ENCODE peak calls at places on chromosomes 11 and 22, in ten cellular contexts. One of them, this sample, is unnamed.

GRCh38 chr22:38982008-38982927 is at the start of gene APOBEC3B:
- DNase-seq in C1 segment of cervical spinal cord: peak; percentile 13
- DNase-seq in substantia nigra: no peak
- DNase-seq in WERI-Rb-1: no peak
- DNase-seq in CMK: peak; percentile 52
- DNase-seq in M059J: peak; percentile 95
- DNase-seq in epithelial cell of esophagus: peak; percentile 97
- DNase-seq in SJCRH30: peak; percentile 89
- DNase-seq in stimulated activated CD8-positive, alpha-beta memory T cell treated with anti-CD3 and anti-CD28 coated beads, Interleukin-15, amount 100 ng/mL, for 24 hours: no peak
- DNase-seq in dermis microvascular lymphatic vessel endothelial cell: peak; percentile 82
- DNase-seq in this sample: peak; percentile 89

GRCh38 chr11:68839953-68840641 is 1.6 kb downstream of the CPT1A start:
- DNase-seq in substantia nigra: no peak
- DNase-seq in C1 segment of cervical spinal cord: no peak
- DNase-seq in WERI-Rb-1: no peak
- DNase-seq in epithelial cell of esophagus: no peak
- DNase-seq in stimulated activated CD8-positive, alpha-beta memory T cell treated with anti-CD3 and anti-CD28 coated beads, Interleukin-15, amount 100 ng/mL, for 24 hours: no peak
- DNase-seq in CMK: no peak
- DNase-seq in dermis microvascular lymphatic vessel endothelial cell: peak; percentile 64
- DNase-seq in SJCRH30: peak; percentile 47
- DNase-seq in M059J: peak; percentile 45
- DNase-seq in this sample: peak; percentile 54

GRCh38 chr11:61725632-61726280 is 26.7 kb upstream of the MYRF start:
- DNase-seq in WERI-Rb-1: peak; percentile 39
- DNase-seq in SJCRH30: no peak
- DNase-seq in M059J: peak; percentile 68
- DNase-seq in substantia nigra: no peak
- DNase-seq in C1 segment of cervical spinal cord: no peak
- DNase-seq in CMK: no peak
- DNase-seq in dermis microvascular lymphatic vessel endothelial cell: peak; percentile 29
- DNase-seq in stimulated activated CD8-positive, alpha-beta memory T cell treated with anti-CD3 and anti-CD28 coated beads, Interleukin-15, amount 100 ng/mL, for 24 hours: no peak
- DNase-seq in epithelial cell of esophagus: peak; percentile 50
- DNase-seq in this sample: peak; percentile 80

GRCh38 chr22:44385781-44386180 is 73.0 kb upstream of the SHISAL1 start:
- DNase-seq in WERI-Rb-1: no peak
- DNase-seq in SJCRH30: no peak
- DNase-seq in dermis microvascular lymphatic vessel endothelial cell: no peak
- DNase-seq in CMK: no peak
- DNase-seq in epithelial cell of esophagus: no peak
- DNase-seq in M059J: no peak
- DNase-seq in C1 segment of cervical spinal cord: no peak
- DNase-seq in stimulated activated CD8-positive, alpha-beta memory T cell treated with anti-CD3 and anti-CD28 coated beads, Interleukin-15, amount 100 ng/mL, for 24 hours: no peak
- DNase-seq in substantia nigra: no peak
- DNase-seq in this sample: no peak

GRCh38 chr11:77302752-77303151 is 1.3 kb upstream of the GDPD4 start:
- DNase-seq in dermis microvascular lymphatic vessel endothelial cell: no peak
- DNase-seq in WERI-Rb-1: no peak
- DNase-seq in substantia nigra: no peak
- DNase-seq in M059J: no peak
- DNase-seq in epithelial cell of esophagus: no peak
- DNase-seq in SJCRH30: no peak
- DNase-seq in CMK: no peak
- DNase-seq in C1 segment of cervical spinal cord: no peak
- DNase-seq in stimulated activated CD8-positive, alpha-beta memory T cell treated with anti-CD3 and anti-CD28 coated beads, Interleukin-15, amount 100 ng/mL, for 24 hours: no peak
- DNase-seq in this sample: no peak

GRCh38 chr11:131895865-131896264 is 525.5 kb downstream of the NTM start:
- DNase-seq in epithelial cell of esophagus: no peak
- DNase-seq in dermis microvascular lymphatic vessel endothelial cell: no peak
- DNase-seq in WERI-Rb-1: no peak
- DNase-seq in SJCRH30: no peak
- DNase-seq in substantia nigra: no peak
- DNase-seq in M059J: no peak
- DNase-seq in stimulated activated CD8-positive, alpha-beta memory T cell treated with anti-CD3 and anti-CD28 coated beads, Interleukin-15, amount 100 ng/mL, for 24 hours: no peak
- DNase-seq in CMK: peak; percentile 14
- DNase-seq in C1 segment of cervical spinal cord: no peak
- DNase-seq in this sample: peak; percentile 28

GRCh38 chr11:61747389-61748285 is 4.8 kb upstream of the MYRF start:
- DNase-seq in WERI-Rb-1: peak; percentile 83
- DNase-seq in epithelial cell of esophagus: peak; percentile 66
- DNase-seq in stimulated activated CD8-positive, alpha-beta memory T cell treated with anti-CD3 and anti-CD28 coated beads, Interleukin-15, amount 100 ng/mL, for 24 hours: no peak
- DNase-seq in SJCRH30: peak; percentile 55
- DNase-seq in substantia nigra: peak; percentile 59
- DNase-seq in dermis microvascular lymphatic vessel endothelial cell: peak; percentile 71
- DNase-seq in CMK: no peak
- DNase-seq in M059J: peak; percentile 61
- DNase-seq in C1 segment of cervical spinal cord: peak; percentile 56
- DNase-seq in this sample: peak; percentile 72

GRCh38 chr11:123354371-123354770 is 75.7 kb upstream of the GRAMD1B start:
- DNase-seq in epithelial cell of esophagus: no peak
- DNase-seq in M059J: no peak
- DNase-seq in C1 segment of cervical spinal cord: no peak
- DNase-seq in dermis microvascular lymphatic vessel endothelial cell: no peak
- DNase-seq in stimulated activated CD8-positive, alpha-beta memory T cell treated with anti-CD3 and anti-CD28 coated beads, Interleukin-15, amount 100 ng/mL, for 24 hours: no peak
- DNase-seq in CMK: no peak
- DNase-seq in WERI-Rb-1: no peak
- DNase-seq in substantia nigra: no peak
- DNase-seq in SJCRH30: peak; percentile 2
- DNase-seq in this sample: no peak

GRCh38 chr11:1511937-1512496 is 25.4 kb upstream of the MOB2 start:
- DNase-seq in WERI-Rb-1: no peak
- DNase-seq in M059J: no peak
- DNase-seq in dermis microvascular lymphatic vessel endothelial cell: no peak
- DNase-seq in C1 segment of cervical spinal cord: no peak
- DNase-seq in SJCRH30: no peak
- DNase-seq in substantia nigra: no peak
- DNase-seq in stimulated activated CD8-positive, alpha-beta memory T cell treated with anti-CD3 and anti-CD28 coated beads, Interleukin-15, amount 100 ng/mL, for 24 hours: no peak
- DNase-seq in CMK: no peak
- DNase-seq in epithelial cell of esophagus: no peak
- DNase-seq in this sample: no peak

GRCh38 chr11:76824083-76824939 is 36.4 kb upstream of the ACER3 start:
- DNase-seq in SJCRH30: no peak
- DNase-seq in substantia nigra: no peak
- DNase-seq in epithelial cell of esophagus: peak; percentile 66
- DNase-seq in C1 segment of cervical spinal cord: no peak
- DNase-seq in stimulated activated CD8-positive, alpha-beta memory T cell treated with anti-CD3 and anti-CD28 coated beads, Interleukin-15, amount 100 ng/mL, for 24 hours: no peak
- DNase-seq in M059J: peak; percentile 78
- DNase-seq in dermis microvascular lymphatic vessel endothelial cell: peak; percentile 76
- DNase-seq in CMK: peak; percentile 74
- DNase-seq in WERI-Rb-1: no peak
- DNase-seq in this sample: peak; percentile 73

GRCh38 chr11:96299155-96299883 is 43.7 kb downstream of the MAML2 start:
- DNase-seq in C1 segment of cervical spinal cord: no peak
- DNase-seq in WERI-Rb-1: no peak
- DNase-seq in dermis microvascular lymphatic vessel endothelial cell: no peak
- DNase-seq in substantia nigra: no peak
- DNase-seq in M059J: no peak
- DNase-seq in stimulated activated CD8-positive, alpha-beta memory T cell treated with anti-CD3 and anti-CD28 coated beads, Interleukin-15, amount 100 ng/mL, for 24 hours: no peak
- DNase-seq in epithelial cell of esophagus: no peak
- DNase-seq in SJCRH30: no peak
- DNase-seq in CMK: no peak
- DNase-seq in this sample: no peak

GRCh38 chr11:90919332-90919731 is 696.5 kb upstream of the CHORDC1 start:
- DNase-seq in stimulated activated CD8-positive, alpha-beta memory T cell treated with anti-CD3 and anti-CD28 coated beads, Interleukin-15, amount 100 ng/mL, for 24 hours: no peak
- DNase-seq in WERI-Rb-1: no peak
- DNase-seq in substantia nigra: no peak
- DNase-seq in SJCRH30: no peak
- DNase-seq in C1 segment of cervical spinal cord: no peak
- DNase-seq in CMK: no peak
- DNase-seq in epithelial cell of esophagus: no peak
- DNase-seq in M059J: no peak
- DNase-seq in dermis microvascular lymphatic vessel endothelial cell: peak; percentile 30
- DNase-seq in this sample: no peak

GRCh38 chr11:88188251-88189030 is 13.2 kb upstream of the RAB38 start:
- DNase-seq in stimulated activated CD8-positive, alpha-beta memory T cell treated with anti-CD3 and anti-CD28 coated beads, Interleukin-15, amount 100 ng/mL, for 24 hours: no peak
- DNase-seq in M059J: no peak
- DNase-seq in C1 segment of cervical spinal cord: no peak
- DNase-seq in WERI-Rb-1: peak; percentile 43
- DNase-seq in SJCRH30: no peak
- DNase-seq in substantia nigra: no peak
- DNase-seq in dermis microvascular lymphatic vessel endothelial cell: no peak
- DNase-seq in epithelial cell of esophagus: no peak
- DNase-seq in CMK: no peak
- DNase-seq in this sample: no peak

GRCh38 chr11:30451642-30452041 is 128.7 kb downstream of the ARL14EP start:
- DNase-seq in CMK: no peak
- DNase-seq in M059J: no peak
- DNase-seq in C1 segment of cervical spinal cord: no peak
- DNase-seq in stimulated activated CD8-positive, alpha-beta memory T cell treated with anti-CD3 and anti-CD28 coated beads, Interleukin-15, amount 100 ng/mL, for 24 hours: no peak
- DNase-seq in SJCRH30: no peak
- DNase-seq in dermis microvascular lymphatic vessel endothelial cell: no peak
- DNase-seq in epithelial cell of esophagus: no peak
- DNase-seq in substantia nigra: no peak
- DNase-seq in WERI-Rb-1: no peak
- DNase-seq in this sample: no peak

GRCh38 chr11:108498816-108499408 is 728 bp upstream of the POGLUT3 start:
- DNase-seq in SJCRH30: no peak
- DNase-seq in CMK: no peak
- DNase-seq in M059J: no peak
- DNase-seq in epithelial cell of esophagus: no peak
- DNase-seq in stimulated activated CD8-positive, alpha-beta memory T cell treated with anti-CD3 and anti-CD28 coated beads, Interleukin-15, amount 100 ng/mL, for 24 hours: no peak
- DNase-seq in WERI-Rb-1: no peak
- DNase-seq in dermis microvascular lymphatic vessel endothelial cell: no peak
- DNase-seq in substantia nigra: peak; percentile 10
- DNase-seq in C1 segment of cervical spinal cord: no peak
- DNase-seq in this sample: no peak

GRCh38 chr11:34798985-34799384 is 117.2 kb downstream of the APIP start:
- DNase-seq in substantia nigra: no peak
- DNase-seq in dermis microvascular lymphatic vessel endothelial cell: no peak
- DNase-seq in M059J: no peak
- DNase-seq in CMK: no peak
- DNase-seq in C1 segment of cervical spinal cord: no peak
- DNase-seq in WERI-Rb-1: no peak
- DNase-seq in epithelial cell of esophagus: no peak
- DNase-seq in stimulated activated CD8-positive, alpha-beta memory T cell treated with anti-CD3 and anti-CD28 coated beads, Interleukin-15, amount 100 ng/mL, for 24 hours: no peak
- DNase-seq in SJCRH30: no peak
- DNase-seq in this sample: no peak

This sample was measured in ELR.